ENCODE peak calls at places on chromosomes 6 and 20, in five cellular contexts. D, B, Q, J and Z are unnamed samples.

GRCh38 chr6:106527979-106528378 is 101.3 kb downstream of the RTN4IP1 start:
- DNase-seq in D (no peak), B (no peak), Q (no peak), J (no peak), Z (no peak)

GRCh38 chr6:39568896-39569295 is 156.3 kb downstream of the KIF6 start:
- DNase-seq in D (no peak), B (no peak), Q (no peak), J (no peak), Z (no peak)

GRCh38 chr6:39251406-39251805 is 22.1 kb upstream of the KCNK5 start:
- DNase-seq in D (peak), B (no peak), Q (no peak), J (no peak), Z (no peak)

GRCh38 chr6:12001004-12001705 is 11.0 kb upstream of the HIVEP1 start:
- DNase-seq in D (no peak), B (no peak), Q (no peak), J (no peak), Z (no peak)

GRCh38 chr20:17083738-17084137 is 143.1 kb upstream of the PCSK2 start:
- DNase-seq in D (no peak), B (no peak), Q (no peak), J (no peak), Z (no peak)

GRCh38 chr6:150286919-150287318 is 81.9 kb upstream of the IYD start:
- DNase-seq in D (no peak), B (no peak), Q (no peak), J (no peak), Z (no peak)

GRCh38 chr20:10922941-10923340 is 249.1 kb upstream of the JAG1 start:
- DNase-seq in D (no peak), B (no peak), Q (no peak), J (no peak), Z (no peak)

GRCh38 chr6:20118877-20119276 is 93.4 kb downstream of the MBOAT1 start:
- DNase-seq in D (no peak), B (no peak), Q (no peak), J (no peak), Z (no peak)

GRCh38 chr6:37134622-37135191 is 35.2 kb upstream of the PIM1 start:
- DNase-seq in D (no peak), B (no peak), Q (peak), J (no peak), Z (no peak)

GRCh38 chr20:8394308-8394945 is 262.4 kb downstream of the PLCB1 start:
- DNase-seq in D (no peak), B (no peak), Q (no peak), J (no peak), Z (no peak)

GRCh38 chr20:59775221-59776055 is 158.0 kb downstream of the SYCP2 start:
- DNase-seq in D (peak), B (no peak), Q (peak), J (no peak), Z (no peak)

GRCh38 chr6:41682497-41682961 is 44.3 kb downstream of the MDFI start:
- DNase-seq in D (no peak), B (no peak), Q (peak), J (no peak), Z (no peak)

GRCh38 chr20:38201356-38201755 is 36.3 kb upstream of the TGM2 start:
- DNase-seq in D (no peak), B (no peak), Q (no peak), J (no peak), Z (no peak)

DNA sequence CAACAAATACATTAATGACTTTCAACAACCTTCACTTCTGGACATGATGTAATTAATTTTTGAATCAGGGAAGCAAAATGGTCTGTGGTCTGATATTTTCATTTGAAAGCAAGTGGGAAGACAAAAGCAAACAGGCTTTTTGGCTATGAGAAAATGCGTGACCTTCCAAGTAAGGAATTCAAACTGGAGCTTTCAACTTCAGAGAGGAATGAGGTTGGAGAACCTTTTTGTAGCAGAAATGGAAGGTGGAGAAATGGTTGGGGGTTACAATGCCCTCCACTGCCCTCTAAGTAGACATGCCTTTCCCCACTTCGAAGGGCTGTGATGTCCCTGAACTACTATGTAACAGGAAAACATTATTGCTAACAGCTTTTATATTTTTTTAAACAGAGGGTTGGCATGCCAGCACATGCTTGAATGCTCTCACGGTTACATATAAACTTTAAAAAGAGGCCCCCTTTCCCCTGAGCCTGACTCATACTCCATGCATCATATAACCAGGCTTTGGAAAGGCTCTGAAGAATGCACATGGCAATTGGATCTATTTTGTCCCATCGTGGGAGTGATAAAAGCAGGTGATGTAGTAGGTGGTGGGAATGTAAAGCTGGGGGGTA is 203.7 kb upstream of the CITED2 start:
- DNase-seq in D (no peak), B (no peak), Q (no peak), J (no peak), Z (no peak)
- H3K27ac ChIP-seq in D (peak), B (no peak), Q (no peak), J (no peak), Z (no peak)

GRCh38 chr6:100343678-100344077 is 121.0 kb downstream of the SIM1 start:
- DNase-seq in D (no peak), B (no peak), Q (no peak), J (no peak), Z (no peak)
- H3K27ac ChIP-seq in D (peak), B (no peak), Q (no peak), J (no peak), Z (no peak)

GRCh38 chr20:33372993-33373441 is 28.3 kb downstream of the CDK5RAP1 start:
- DNase-seq in D (no peak), B (no peak), Q (no peak), J (no peak), Z (no peak)

GRCh38 chr20:33373735-33374605 is 27.3 kb downstream of the CDK5RAP1 start:
- DNase-seq in D (no peak), B (no peak), Q (no peak), J (no peak), Z (no peak)

DNA sequence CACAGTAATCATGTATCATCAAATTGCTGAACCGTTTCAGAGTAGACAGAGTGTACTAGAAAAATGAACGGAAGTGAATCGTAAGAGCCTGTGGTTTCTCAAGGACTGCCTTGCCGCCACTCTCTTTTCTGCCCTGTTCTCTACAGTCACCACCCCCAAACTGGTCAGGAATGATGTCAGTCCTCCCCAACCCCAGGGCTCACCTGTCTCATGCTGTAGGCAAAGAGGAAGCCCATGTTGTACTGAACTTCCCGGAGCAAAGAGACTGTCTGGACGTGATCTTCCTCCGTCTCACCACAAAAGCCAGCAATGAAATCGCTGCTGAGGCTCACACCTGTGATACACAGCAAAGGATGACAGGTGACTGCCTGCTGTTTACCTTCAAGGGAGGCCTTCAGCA is 31.0 kb downstream of the CDK5RAP1 start:
- DNase-seq in D (no peak), B (no peak), Q (peak), J (peak), Z (no peak)
- H3K27ac ChIP-seq in D (no peak), B (no peak), Q (no peak), J (peak), Z (no peak)

GRCh38 chr6:157683707-157684106 is 139.3 kb upstream of the SNX9 start:
- DNase-seq in D (no peak), B (no peak), Q (no peak), J (no peak), Z (no peak)
- H3K27ac ChIP-seq in D (no peak), B (no peak), Q (no peak), J (no peak), Z (no peak)

DNA sequence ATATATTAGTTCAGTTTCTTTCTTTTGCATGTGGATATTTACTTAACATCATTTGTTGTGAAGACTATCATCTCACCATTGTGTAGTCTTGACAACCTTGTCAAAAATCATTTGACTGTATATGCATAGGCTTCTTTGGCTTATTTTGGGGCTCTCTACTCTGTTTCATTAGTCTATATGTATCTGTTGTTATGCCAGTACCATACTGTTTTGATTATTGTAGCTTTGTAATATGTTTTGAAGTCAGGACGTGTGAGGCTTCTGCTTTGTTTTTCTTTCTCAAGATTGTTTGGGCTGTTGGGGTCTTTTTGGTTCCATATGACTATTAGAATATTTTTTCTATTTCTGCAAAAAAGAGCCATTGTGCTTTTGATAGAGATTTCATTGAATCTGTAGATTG is 288.2 kb upstream of the RNF217 start:
- DNase-seq in D (no peak), B (no peak), Q (no peak), J (no peak), Z (no peak)
- H3K27ac ChIP-seq in D (no peak), B (no peak), Q (no peak), J (no peak), Z (no peak)

GRCh38 chr6:46923476-46923875 is 1.7 kb upstream of the ADGRF5 start:
- DNase-seq in D (no peak), B (no peak), Q (no peak), J (no peak), Z (no peak)

GRCh38 chr6:46926481-46926880 is 4.7 kb upstream of the ADGRF5 start:
- DNase-seq in D (no peak), B (no peak), Q (no peak), J (no peak), Z (no peak)

GRCh38 chr6:46921731-46922130 is at the start of gene ADGRF5:
- DNase-seq in D (no peak), B (peak), Q (no peak), J (no peak), Z (no peak)

GRCh38 chr6:46927066-46927465 is 5.3 kb upstream of the ADGRF5 start:
- DNase-seq in D (no peak), B (no peak), Q (no peak), J (no peak), Z (no peak)

DNA sequence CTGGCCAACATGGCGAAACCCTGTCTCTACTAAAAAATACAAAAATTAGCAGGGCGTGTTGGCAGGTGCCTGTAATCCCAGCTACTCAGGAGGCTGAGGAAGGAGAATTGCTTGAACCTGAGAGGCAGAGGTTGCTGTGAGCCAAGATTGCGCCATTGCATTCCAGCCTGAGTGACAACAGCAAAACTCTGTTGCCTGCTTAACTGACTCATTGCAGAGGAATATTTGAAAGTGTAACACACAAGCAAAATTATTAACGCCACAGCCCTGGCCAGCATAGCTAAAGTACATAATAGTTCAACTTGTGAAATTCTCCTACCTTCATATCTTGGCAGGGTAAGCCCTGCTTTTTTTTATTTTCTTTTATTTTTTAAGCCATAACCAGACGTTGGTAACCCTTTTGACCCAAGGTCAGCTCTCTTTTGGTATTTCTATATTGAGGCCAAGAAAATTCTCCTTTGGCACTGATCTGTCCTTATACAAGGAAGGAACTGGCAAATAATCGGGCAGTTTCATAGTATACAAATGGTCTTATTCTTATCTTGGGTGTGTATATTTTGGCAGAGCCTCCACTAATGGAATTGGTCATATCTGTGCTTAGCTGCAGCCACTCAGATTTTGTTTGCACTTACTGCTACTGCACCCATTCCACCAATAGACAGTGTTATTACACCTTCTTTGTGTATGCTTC is 4.0 kb upstream of the ADGRF5 start:
- DNase-seq in D (no peak), B (no peak), Q (peak), J (no peak), Z (no peak)
- H3K27ac ChIP-seq in D (peak), B (peak), Q (peak), J (no peak), Z (no peak)

DNA sequence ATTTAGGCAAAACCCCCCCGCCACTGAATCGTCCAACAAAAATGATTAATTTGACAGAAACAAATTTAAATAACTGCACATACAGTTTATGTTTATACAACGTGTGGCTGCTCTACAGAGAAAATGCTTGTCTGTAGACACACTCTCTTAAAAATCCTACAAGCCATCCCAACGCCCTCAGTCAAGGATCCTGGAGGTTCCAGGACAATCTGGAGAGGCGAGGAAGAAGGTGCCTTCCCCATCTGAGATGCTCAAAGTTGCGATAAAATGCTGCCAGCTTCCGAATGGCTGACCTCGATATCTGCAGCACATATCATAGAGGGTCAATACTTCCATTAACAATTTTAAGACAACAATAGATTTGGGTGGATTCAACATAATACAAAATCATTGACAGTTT is 25.3 kb downstream of the ZNF217 start:
- DNase-seq in D (no peak), B (no peak), Q (peak), J (no peak), Z (no peak)
- H3K27ac ChIP-seq in D (no peak), B (no peak), Q (no peak), J (no peak), Z (no peak)

DNA sequence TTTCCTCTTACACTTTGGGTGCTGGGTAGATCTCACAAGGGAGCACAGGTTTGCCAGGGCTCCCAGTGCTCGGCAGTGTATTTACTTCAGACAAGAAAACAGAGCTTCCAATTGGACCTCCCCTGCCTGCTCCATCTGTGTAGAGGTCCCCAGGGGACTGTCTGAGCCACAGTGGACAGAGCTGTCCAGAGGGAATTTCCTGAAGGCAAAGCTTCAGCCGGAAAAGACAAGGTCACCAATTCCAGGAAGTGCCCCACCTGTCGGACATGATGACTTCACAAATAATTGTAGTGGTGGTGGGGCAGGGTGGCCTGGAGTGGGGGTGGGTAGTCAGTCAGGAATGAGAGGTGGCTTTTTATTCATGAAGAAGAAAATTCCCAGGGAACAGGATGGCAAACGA is 18.6 kb downstream of the ADGRF5 start:
- DNase-seq in D (no peak), B (peak), Q (no peak), J (no peak), Z (no peak)
- H3K27ac ChIP-seq in D (no peak), B (peak), Q (peak), J (no peak), Z (no peak)

DNA sequence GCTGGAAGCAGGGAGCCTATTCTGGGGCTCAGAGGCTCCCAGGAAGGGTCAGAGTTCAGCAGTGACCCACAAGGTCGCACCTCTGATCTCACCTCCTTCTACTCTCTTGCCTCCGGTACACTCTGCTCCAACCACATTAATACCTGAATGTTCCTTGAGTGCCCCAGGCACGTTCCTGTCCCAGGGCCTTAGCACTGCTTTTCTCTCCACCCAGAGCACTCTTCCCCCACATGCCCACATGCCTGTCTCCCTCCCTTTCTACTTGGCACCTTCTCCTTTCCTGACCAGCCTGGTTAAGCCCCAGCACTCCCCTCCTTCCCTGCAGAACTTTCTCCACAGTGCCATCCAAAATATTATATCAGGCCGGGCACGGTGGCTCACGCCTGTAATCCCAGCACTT is 13.4 kb downstream of the KCNB1 start:
- DNase-seq in D (no peak), B (no peak), Q (no peak), J (no peak), Z (no peak)
- H3K27ac ChIP-seq in D (no peak), B (no peak), Q (no peak), J (no peak), Z (no peak)

DNA sequence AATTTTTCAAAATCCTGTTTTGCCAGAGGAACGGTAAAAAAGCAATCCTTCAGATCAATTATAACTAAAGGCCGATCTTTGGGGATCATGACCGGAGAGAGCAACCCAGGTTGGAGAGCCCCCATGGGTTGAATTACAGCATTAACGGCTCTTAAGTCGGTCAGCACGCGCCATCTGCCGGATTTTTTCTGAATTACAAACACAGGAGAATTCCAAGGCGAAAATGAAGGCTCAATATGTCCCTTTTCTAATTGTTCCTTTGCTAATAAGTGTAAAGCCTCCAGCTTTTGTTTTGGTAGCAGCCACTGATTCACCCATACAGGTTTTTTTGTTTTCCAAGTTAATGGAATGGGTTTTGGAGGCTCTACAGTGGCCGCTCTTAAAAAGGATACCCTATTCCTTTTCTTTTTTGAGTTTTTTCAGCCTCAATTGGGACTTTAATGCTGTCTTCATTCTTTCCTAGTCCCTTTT is 16.9 kb upstream of the PTCRA start:
- DNase-seq in D (peak), B (peak), Q (peak), J (peak), Z (no peak)
- H3K27ac ChIP-seq in D (no peak), B (no peak), Q (no peak), J (no peak), Z (no peak)